ENCODE peak calls at places on chromosomes 7 and 10, in seven cellular contexts. P is mesothelial cell of epicardium, R is prostate gland, A is Calu3, T is PC-3, D is fibroblast of villous mesenchyme, N is HCT116. V is an unnamed sample.

GRCh38 chr10:75926763-75927162 is 495.3 kb downstream of the LRMDA start:
- DNase-seq in R (no peak), A (peak), T (no peak), P (no peak), D (peak), N (peak), V (no peak)

GRCh38 chr10:11667756-11668155 is 56.3 kb upstream of the USP6NL start:
- DNase-seq in D (no peak), P (no peak), R (no peak), N (no peak), A (no peak), T (no peak), V (no peak)

GRCh38 chr7:124459101-124460052 is 306.2 kb downstream of the GPR37 start:
- DNase-seq in R (no peak), P (no peak), N (no peak), A (peak), D (peak), T (no peak), V (no peak)

GRCh38 chr7:17130281-17131059 is 168.0 kb upstream of the AHR start:
- DNase-seq in N (peak), P (no peak), T (peak), D (peak), R (no peak), A (peak), V (no peak)

GRCh38 chr7:68556537-68556936 is 1041.7 kb upstream of the AUTS2 start:
- DNase-seq in R (no peak), N (no peak), A (no peak), P (no peak), T (no peak), D (no peak), V (no peak)

GRCh38 chr7:13106513-13106912 is 419.1 kb downstream of the ARL4A start:
- DNase-seq in P (no peak), D (no peak), T (no peak), N (no peak), R (no peak), A (no peak), V (no peak)

GRCh38 chr7:155591055-155591750 is 44.8 kb upstream of the CNPY1 start:
- DNase-seq in R (no peak), T (peak), P (no peak), A (peak), D (no peak), N (no peak), V (no peak)

GRCh38 chr7:1555813-1556540 is at the start of gene TMEM184A:
- DNase-seq in T (peak), N (peak), A (peak), P (no peak), R (peak), D (no peak), V (peak)

GRCh38 chr7:47405286-47405904 is 176.5 kb downstream of the TNS3 start:
- DNase-seq in N (no peak), D (peak), A (no peak), P (no peak), T (no peak), R (no peak), V (no peak)

GRCh38 chr10:128178319-128178937 is 52.2 kb upstream of the MKI67 start:
- DNase-seq in T (peak), R (no peak), D (peak), N (peak), P (no peak), A (peak), V (no peak)

GRCh38 chr7:1418505-1419309 is 40.6 kb downstream of the MICALL2 start:
- DNase-seq in R (no peak), P (no peak), D (peak), A (no peak), N (peak), T (peak), V (no peak)

GRCh38 chr10:5501976-5502902 is 2.9 kb upstream of the CALML5 start:
- DNase-seq in P (no peak), R (no peak), A (no peak), N (no peak), T (no peak), D (peak), V (no peak)

GRCh38 chr10:111921821-111922220 is 261.7 kb downstream of the GPAM start:
- DNase-seq in T (no peak), P (no peak), N (no peak), D (no peak), R (no peak), A (no peak), V (no peak)

GRCh38 chr10:114304017-114304565 is 65.0 kb downstream of the VWA2 start:
- DNase-seq in R (peak), N (peak), T (peak), D (peak), A (peak), P (peak), V (no peak)
- TF ChIP-seq CTCF in R (peak), N (peak), T (peak), D (peak), A (peak), P (peak), V (peak)

DNA sequence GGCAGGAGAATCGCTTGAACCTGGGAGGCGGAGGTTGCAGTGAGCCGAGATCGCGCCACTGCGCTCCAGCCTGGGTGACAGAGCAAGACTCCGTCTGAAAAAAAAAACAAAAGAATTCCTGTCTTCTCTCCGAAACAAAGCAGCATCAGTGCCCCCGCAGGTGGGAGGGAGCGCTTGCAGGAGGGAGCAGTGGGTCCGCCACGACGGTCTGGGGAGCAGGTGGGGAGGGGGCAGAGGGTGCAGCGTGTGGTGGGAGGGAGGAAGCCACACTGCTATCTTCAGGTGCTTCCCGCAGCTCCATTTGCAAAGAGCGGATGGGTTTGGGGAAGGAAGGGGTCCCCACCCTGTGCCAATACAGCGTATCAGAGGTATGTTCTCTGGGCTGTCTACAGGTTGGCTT is 31.7 kb downstream of the LIMK1 start:
- DNase-seq in A (no peak), N (no peak), R (no peak), T (no peak), P (no peak), D (no peak), V (no peak)
- TF ChIP-seq CTCF in A (no peak), N (peak), R (no peak), T (peak), P (no peak), D (no peak), V (peak)

GRCh38 chr10:43436291-43437140 is at the start of gene ZNF487:
- DNase-seq in A (peak), R (peak), D (peak), T (peak), P (peak), N (peak), V (peak)
- TF ChIP-seq CTCF in A (no peak), R (no peak), D (peak), T (no peak), P (no peak), N (no peak), V (no peak)

DNA sequence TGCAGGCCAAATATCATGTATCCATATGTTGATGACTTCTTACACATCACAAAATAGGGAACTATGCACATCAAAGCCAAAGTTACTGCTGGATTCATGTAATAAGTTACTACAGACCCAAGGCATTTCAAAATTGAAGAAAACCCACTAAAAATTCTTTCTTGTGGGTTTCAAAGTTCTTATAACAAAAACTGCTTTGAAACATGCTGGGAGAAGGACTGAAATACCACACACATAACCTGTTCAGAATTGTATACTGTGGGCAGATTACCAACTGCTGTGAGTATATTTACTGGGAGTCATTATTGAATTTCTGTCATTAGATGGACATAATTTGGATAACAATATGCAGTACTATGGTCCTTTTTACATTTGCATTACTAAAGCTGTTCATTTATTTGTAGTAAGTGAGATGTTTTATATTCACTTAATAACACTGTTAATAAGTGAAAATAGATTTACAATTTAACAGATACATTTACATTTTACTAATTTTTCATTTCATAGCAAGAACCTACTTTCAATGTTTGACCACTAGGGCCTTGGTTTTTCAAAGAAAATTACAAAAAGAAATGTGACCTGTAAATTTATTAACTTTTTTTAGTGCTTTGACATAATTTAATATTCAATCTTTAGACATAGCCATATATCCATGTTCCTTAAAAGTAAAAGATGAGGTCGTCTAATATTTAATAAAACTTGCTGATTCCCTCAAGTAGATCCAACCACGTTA is 132.6 kb downstream of the MAGI2 start:
- DNase-seq in D (no peak), P (no peak), A (no peak), T (no peak), N (no peak), R (no peak), V (no peak)
- TF ChIP-seq CTCF in D (no peak), P (peak), A (no peak), T (peak), N (peak), R (peak), V (no peak)

GRCh38 chr10:125316436-125316835 is 156.1 kb upstream of the CTBP2 start:
- DNase-seq in T (no peak), R (no peak), A (no peak), N (no peak), D (no peak), P (no peak), V (no peak)
- TF ChIP-seq CTCF in T (no peak), R (no peak), A (no peak), N (no peak), D (no peak), P (no peak), V (no peak)

GRCh38 chr7:45581271-45581780 is 7.2 kb downstream of the ADCY1 start:
- DNase-seq in T (no peak), R (no peak), A (no peak), D (no peak), N (no peak), P (no peak), V (no peak)

GRCh38 chr7:45582136-45582742 is 8.1 kb downstream of the ADCY1 start:
- DNase-seq in A (no peak), T (no peak), D (no peak), R (no peak), N (no peak), P (no peak), V (no peak)

GRCh38 chr7:45579386-45579785 is 5.2 kb downstream of the ADCY1 start:
- DNase-seq in N (no peak), T (no peak), P (no peak), D (no peak), R (no peak), A (no peak), V (no peak)

GRCh38 chr7:45578467-45578866 is 4.3 kb downstream of the ADCY1 start:
- DNase-seq in N (no peak), R (no peak), D (no peak), P (no peak), A (no peak), T (no peak), V (no peak)

DNA sequence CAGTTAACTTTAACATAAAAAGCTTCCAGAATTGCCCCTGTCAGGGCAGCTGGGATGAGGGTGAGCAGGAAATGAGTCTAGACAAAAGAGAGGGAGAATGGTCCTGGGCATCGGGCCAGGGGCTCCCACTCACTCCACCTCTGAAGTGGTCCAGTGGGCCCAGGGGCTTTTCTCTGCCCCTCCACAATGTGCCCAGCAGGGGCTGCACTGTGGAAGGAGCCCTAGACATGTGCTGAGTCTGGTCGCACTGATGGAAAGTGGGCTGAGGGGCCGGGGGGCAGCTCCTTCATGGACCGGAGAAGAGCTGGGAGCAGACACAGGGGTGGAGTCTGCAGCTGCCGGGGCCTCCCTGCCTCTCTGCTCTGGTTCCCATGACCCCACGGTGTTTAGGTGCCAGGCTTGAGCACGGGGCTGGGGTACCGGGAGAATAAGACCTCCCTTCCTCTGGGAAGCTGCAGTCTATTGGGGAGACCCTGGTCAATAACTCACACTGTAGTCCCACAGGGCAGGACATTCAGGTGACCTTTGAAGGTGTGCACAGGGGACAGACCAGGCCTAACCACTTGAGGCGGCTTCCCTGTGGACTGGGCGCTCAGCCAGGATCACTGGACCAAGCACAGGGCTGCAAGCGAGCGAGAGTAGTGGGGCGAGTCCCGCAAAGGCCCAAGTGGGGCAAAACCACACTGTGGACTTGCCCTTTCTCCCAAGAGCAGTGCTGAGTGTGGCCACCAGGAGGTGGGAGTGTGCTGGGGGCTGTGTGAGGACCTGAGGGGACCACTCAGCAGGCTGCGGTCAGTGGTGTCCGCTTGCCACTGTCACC is 6.1 kb downstream of the ADCY1 start:
- DNase-seq in D (no peak), T (no peak), P (no peak), N (no peak), R (no peak), A (peak), V (no peak)
- TF ChIP-seq CTCF in D (peak), T (peak), P (peak), N (peak), R (no peak), A (no peak), V (no peak)

DNA sequence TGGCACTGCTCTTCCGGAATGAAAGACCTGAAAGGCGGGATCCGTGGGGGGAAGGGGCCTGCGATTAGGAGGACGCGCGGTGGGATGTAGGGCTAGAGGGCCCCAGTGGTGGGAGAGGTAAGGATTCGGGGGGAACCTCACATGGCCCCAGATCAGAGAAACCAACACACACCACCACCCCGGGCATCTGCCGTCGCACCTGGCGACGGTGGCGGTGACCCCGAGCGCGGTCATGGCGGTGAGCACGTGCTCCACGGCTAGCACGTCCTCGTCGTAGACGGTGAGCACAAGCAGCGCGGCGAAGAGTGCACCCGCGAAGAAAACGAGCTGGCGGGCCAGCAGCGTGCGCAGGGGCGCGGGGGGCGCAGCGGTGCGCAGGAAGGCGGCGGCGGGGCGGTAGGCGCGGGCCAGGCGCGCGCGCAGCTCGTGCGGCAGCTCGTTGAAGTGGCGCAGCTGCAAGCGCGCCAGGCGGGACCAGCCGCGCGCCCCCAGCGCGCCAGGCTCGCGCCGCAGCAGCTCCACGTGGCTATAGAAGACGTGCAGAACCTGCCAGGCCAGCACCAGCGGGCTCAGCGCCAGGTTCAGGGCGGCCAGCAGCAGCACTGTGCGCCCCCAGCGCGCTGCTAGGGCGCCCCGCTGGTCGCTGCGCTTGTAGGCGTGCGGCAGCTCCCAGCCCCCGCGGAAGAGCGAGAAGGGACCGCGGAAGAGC is 5.7 kb downstream of the ATG9B start:
- DNase-seq in A (peak), P (no peak), N (no peak), T (no peak), R (no peak), D (no peak), V (no peak)
- TF ChIP-seq CTCF in A (no peak), P (peak), N (no peak), T (no peak), R (no peak), D (no peak), V (no peak)

GRCh38 chr7:154587812-154588211 is 415.1 kb downstream of the PAXIP1 start:
- DNase-seq in N (no peak), T (no peak), A (no peak), P (no peak), R (no peak), D (no peak), V (no peak)

GRCh38 chr7:154581251-154581890 is 421.6 kb downstream of the PAXIP1 start:
- DNase-seq in A (no peak), D (no peak), P (no peak), T (no peak), N (no peak), R (no peak), V (no peak)

GRCh38 chr7:154579711-154580110 is 423.2 kb downstream of the PAXIP1 start:
- DNase-seq in T (no peak), D (no peak), P (no peak), A (no peak), R (no peak), N (no peak), V (no peak)

GRCh38 chr7:154583454-154583853 is 419.5 kb downstream of the PAXIP1 start:
- DNase-seq in R (no peak), A (no peak), N (no peak), T (no peak), D (no peak), P (no peak), V (no peak)

DNA sequence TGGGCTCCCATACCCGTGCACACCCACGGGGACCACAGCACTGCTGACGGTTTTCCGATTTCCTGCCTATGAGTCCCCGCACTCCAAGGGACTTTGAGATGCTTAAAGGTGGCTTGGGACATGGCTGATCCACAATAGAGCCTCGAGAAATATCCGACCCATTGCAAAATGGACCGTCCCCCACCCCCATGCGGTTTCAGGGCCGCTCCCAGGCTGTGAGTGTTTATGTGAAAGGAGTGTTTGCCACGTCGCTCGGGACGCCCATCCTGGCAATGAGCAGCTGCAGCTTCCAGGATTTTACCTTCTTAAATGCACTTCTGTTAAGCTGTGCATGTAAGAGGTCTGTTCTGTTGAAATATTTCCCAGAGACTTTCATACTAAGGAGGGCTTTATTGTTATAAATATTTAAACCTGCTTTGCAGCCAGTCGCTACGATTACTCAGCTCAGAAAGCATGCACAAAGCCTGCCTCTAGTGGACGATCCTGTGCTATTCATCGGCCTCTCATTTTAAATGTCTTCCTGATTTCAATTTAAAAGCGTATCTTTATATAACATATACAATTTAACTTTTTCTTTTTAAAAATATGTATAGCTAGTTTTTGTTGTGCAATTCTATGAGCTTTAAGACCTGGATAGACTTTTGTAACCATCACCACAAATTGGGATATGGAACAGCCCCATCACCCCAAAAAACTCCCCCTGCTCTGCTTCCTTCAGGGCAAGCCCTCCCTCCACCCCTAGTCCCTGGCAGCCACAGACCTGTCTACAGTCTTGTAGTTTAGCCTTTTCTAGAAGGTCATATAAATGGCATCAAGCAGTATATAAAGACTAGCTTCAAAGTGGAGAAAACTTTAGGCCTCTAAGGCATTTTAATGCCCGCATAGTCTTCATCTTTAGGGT is 418.3 kb downstream of the PAXIP1 start:
- DNase-seq in T (peak), A (no peak), R (no peak), P (no peak), N (no peak), D (no peak), V (no peak)
- TF ChIP-seq CTCF in T (peak), A (no peak), R (no peak), P (no peak), N (no peak), D (no peak), V (peak)

GRCh38 chr7:21326916-21327315 is 101.0 kb upstream of the SP4 start:
- DNase-seq in T (no peak), R (no peak), P (no peak), D (no peak), N (no peak), A (no peak), V (no peak)

GRCh38 chr7:21330462-21331178 is 97.3 kb upstream of the SP4 start:
- DNase-seq in D (no peak), A (no peak), R (no peak), N (no peak), T (no peak), P (no peak), V (no peak)

GRCh38 chr7:21327422-21328191 is 100.3 kb upstream of the SP4 start:
- DNase-seq in T (no peak), N (no peak), D (no peak), P (no peak), A (no peak), R (no peak), V (no peak)
- TF ChIP-seq CTCF in T (no peak), N (no peak), D (no peak), P (no peak), A (no peak), R (no peak), V (no peak)